ENCODE peak calls at places on chromosomes 13 and 19, in five cellular contexts. V is GM23248; G is bronchial epithelial cell; B is naive thymus-derived CD4-positive, alpha-beta T cell; Z is AG10803. D is an unnamed sample.

GRCh38 chr19:27974082-27974513 is 1238.9 kb downstream of the UQCRFS1 start:
- DNase-seq in V (peak; percentile 69), G (peak; percentile 0), B (no peak), Z (peak; percentile 42), D (peak; percentile 69)

GRCh38 chr13:29556742-29557141 is 38.7 kb downstream of the SLC7A1 start:
- DNase-seq in V (no peak), G (no peak), B (no peak), Z (no peak), D (no peak)

GRCh38 chr19:48698046-48698445 is 2.3 kb downstream of the FUT2 start:
- DNase-seq in V (peak; percentile 54), G (peak; percentile 44), B (no peak), Z (peak; percentile 73), D (peak; percentile 58)

GRCh38 chr19:35704218-35704617 is at the start of gene ZBTB32:
- DNase-seq in V (peak; percentile 74), G (peak; percentile 49), B (no peak), Z (peak; percentile 51), D (no peak)

GRCh38 chr19:53906211-53907192 is 2.6 kb upstream of the CACNG7 start:
- DNase-seq in V (peak; percentile 45), G (no peak), B (peak; percentile 33), Z (no peak), D (no peak)

GRCh38 chr13:35694031-35694430 is 217.5 kb upstream of the MAB21L1 start:
- DNase-seq in V (no peak), G (no peak), B (no peak), Z (no peak), D (no peak)

GRCh38 chr19:57334191-57334590 is 13.9 kb downstream of the ZNF543 start:
- DNase-seq in V (no peak), G (peak; percentile 97), B (no peak), Z (peak; percentile 12), D (no peak)

GRCh38 chr19:1042689-1043511 is 3.0 kb downstream of the ABCA7 start:
- DNase-seq in V (no peak), G (no peak), B (no peak), Z (no peak), D (no peak)

GRCh38 chr13:21528616-21529015 is 69.5 kb upstream of the ZDHHC20 start:
- DNase-seq in V (peak; percentile 48), G (no peak), B (no peak), Z (peak; percentile 86), D (no peak)

GRCh38 chr19:55303477-55303876 is 19.7 kb downstream of the BRSK1 start:
- DNase-seq in V (no peak), G (no peak), B (no peak), Z (no peak), D (no peak)

GRCh38 chr19:38152461-38153379 is 71.3 kb downstream of the DPF1 start:
- DNase-seq in V (no peak), G (no peak), B (no peak), Z (no peak), D (no peak)

GRCh38 chr19:2607712-2608601 is 94.5 kb downstream of the GNG7 start:
- DNase-seq in V (no peak), G (no peak), B (peak; percentile 72), Z (no peak), D (no peak)

GRCh38 chr19:7579182-7579581 is 16.5 kb upstream of the CAMSAP3 start:
- DNase-seq in V (no peak), G (no peak), B (no peak), Z (no peak), D (no peak)

GRCh38 chr19:39110263-39110967 is 15.2 kb upstream of the PAK4 start:
- DNase-seq in V (peak; percentile 62), G (peak; percentile 26), B (peak; percentile 33), Z (no peak), D (peak; percentile 30)

GRCh38 chr13:92574499-92574898 is 652.1 kb upstream of the GPC6 start:
- DNase-seq in V (no peak), G (peak; percentile 44), B (no peak), Z (no peak), D (no peak)

GRCh38 chr19:58398087-58398486 is 2.6 kb downstream of the RNF225 start:
- DNase-seq in V (no peak), G (no peak), B (no peak), Z (no peak), D (no peak)

GRCh38 chr19:29815231-29815630 is 3.4 kb downstream of the CCNE1 start:
- DNase-seq in V (no peak), G (no peak), B (no peak), Z (no peak), D (peak; percentile 53)

GRCh38 chr19:46297700-46298476 is 1.0 kb downstream of the HIF3A start:
- DNase-seq in V (no peak), G (no peak), B (no peak), Z (no peak), D (no peak)

GRCh38 chr13:80556291-80556690 is 215.4 kb upstream of the SPRY2 start:
- DNase-seq in V (no peak), G (no peak), B (no peak), Z (no peak), D (no peak)

GRCh38 chr13:61149333-61149730 is 266.3 kb downstream of the PCDH20 start:
- DNase-seq in V (no peak), G (no peak), B (no peak), Z (no peak), D (no peak)

GRCh38 chr19:16421982-16422381 is 49.8 kb downstream of the EPS15L1 start:
- DNase-seq in V (no peak), G (no peak), B (no peak), Z (no peak), D (no peak)

GRCh38 chr19:35213678-35214632 is 14.6 kb downstream of the FAM187B start:
- DNase-seq in V (peak; percentile 69), G (peak; percentile 91), B (peak; percentile 88), Z (peak; percentile 45), D (peak; percentile 84)

GRCh38 chr13:41505209-41505835 is 48.0 kb downstream of the RGCC start:
- DNase-seq in V (peak; percentile 94), G (peak; percentile 68), B (no peak), Z (peak; percentile 95), D (no peak)

GRCh38 chr19:29537601-29538000 is 11.8 kb downstream of the VSTM2B start:
- DNase-seq in V (no peak), G (no peak), B (no peak), Z (no peak), D (no peak)

GRCh38 chr19:5113633-5114586 is 145.0 kb downstream of the KDM4B start:
- DNase-seq in V (no peak), G (no peak), B (no peak), Z (no peak), D (no peak)

GRCh38 chr13:22703601-22704209 is 477.1 kb upstream of the SGCG start:
- DNase-seq in V (no peak), G (no peak), B (no peak), Z (no peak), D (no peak)

GRCh38 chr13:48478401-48478800 is 54.5 kb downstream of the RCBTB2 start:
- DNase-seq in V (peak; percentile 25), G (no peak), B (no peak), Z (peak; percentile 69), D (no peak)

GRCh38 chr19:39381910-39382611 is 8.8 kb downstream of the PAF1 start:
- DNase-seq in V (peak; percentile 45), G (peak; percentile 72), B (no peak), Z (no peak), D (no peak)

GRCh38 chr19:51440846-51441409 is 17.3 kb downstream of the SIGLEC8 start:
- DNase-seq in V (peak; percentile 35), G (no peak), B (no peak), Z (no peak), D (no peak)
- H3K4me3 ChIP-seq in V (no peak overlapping the region), G (no peak overlapping the region), B (peak overlapping the region; percentile 31), Z (no peak overlapping the region), D (peak overlapping the region; percentile 48)

DNA sequence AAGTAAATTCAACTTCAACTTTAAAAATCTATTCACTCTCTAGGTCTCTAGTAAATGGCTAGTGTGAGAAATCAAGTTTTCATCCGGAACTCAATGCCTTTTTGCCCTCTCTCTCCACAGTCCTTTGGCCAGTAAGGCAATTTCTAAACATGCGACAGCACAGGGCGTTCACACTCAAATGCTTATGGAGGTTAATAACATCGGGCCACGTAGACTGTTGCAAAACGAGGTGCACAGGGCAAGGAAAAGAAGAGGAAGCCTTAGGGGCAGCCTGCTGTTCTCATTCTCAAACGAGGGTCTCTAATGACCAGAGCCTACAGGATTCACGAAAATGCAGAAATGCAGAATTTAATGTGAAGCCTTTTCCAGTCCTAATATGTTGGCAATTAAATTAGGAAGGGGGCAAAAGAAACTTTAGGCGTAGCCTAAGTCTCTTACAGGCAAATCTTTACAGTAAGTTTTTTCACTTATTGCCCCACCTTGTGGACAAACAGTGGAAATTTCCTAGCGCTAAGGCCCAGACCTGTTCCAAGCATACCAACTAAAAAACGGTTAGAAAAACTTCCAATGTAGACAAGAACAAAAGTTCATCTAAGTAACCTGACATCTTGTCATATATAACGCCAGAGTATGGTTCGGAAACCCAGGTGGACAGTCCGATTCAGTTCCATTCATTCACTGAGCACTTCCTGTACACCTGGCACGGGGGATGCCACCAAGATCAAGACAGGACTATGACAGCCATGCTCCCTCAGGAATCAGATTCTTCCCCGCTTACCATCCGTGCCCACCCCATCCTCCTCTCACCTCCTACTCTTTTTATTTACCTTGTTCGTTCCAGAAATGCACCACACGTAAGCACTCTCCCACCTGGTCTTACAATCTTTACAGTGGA is 5.1 kb downstream of the ZAR1L start:
- DNase-seq in V (peak; percentile 73), G (peak; percentile 51), B (peak; percentile 33), Z (peak; percentile 67), D (peak; percentile 69)
- H3K4me3 ChIP-seq in V (peak overlapping the region; percentile 49), G (no peak overlapping the region), B (no peak overlapping the region), Z (no peak overlapping the region), D (no peak overlapping the region)

GRCh38 chr19:14515501-14516047 is 2.6 kb downstream of the DNAJB1 start:
- DNase-seq in V (no peak), G (no peak), B (no peak), Z (no peak), D (no peak)
- H3K4me3 ChIP-seq in V (peak overlapping the region; percentile 97), G (peak overlapping the region; percentile 95), B (peak overlapping the region; percentile 73), Z (peak overlapping the region; percentile 95), D (no peak overlapping the region)

GRCh38 chr19:20079487-20079886 is 1.7 kb downstream of the ZNF90 start:
- DNase-seq in V (peak; percentile 14), G (no peak), B (no peak), Z (no peak), D (no peak)
- H3K4me3 ChIP-seq in V (peak overlapping the region; percentile 94), G (no peak overlapping the region), B (no peak overlapping the region), Z (no peak overlapping the region), D (no peak overlapping the region)